ENCODE peak calls at places on chromosomes 7 and 10, in four cellular contexts. E is A549; C is hepatocyte; Q is CD4-positive, alpha-beta T cell. V is an unnamed sample.

GRCh38 chr7:101066858-101067227 is 18.4 kb upstream of the TRIM56 start:
- DNase-seq in Q (no peak), E (no peak), C (no peak), V (peak)

GRCh38 chr10:61438141-61438984 is 14.8 kb downstream of the TMEM26 start:
- DNase-seq in Q (no peak), C (no peak), E (no peak), V (peak)

GRCh38 chr7:51263631-51264484 is 52.8 kb downstream of the COBL start:
- DNase-seq in Q (no peak), C (peak), E (no peak), V (no peak)

GRCh38 chr7:2952316-2952715 is 91.4 kb downstream of the CARD11 start:
- DNase-seq in C (no peak), Q (no peak), E (no peak), V (no peak)

GRCh38 chr10:95560288-95561199 is 627 bp downstream of the SORBS1 start:
- DNase-seq in Q (peak), E (no peak), C (peak), V (peak)

GRCh38 chr7:145276118-145276517 is 440.3 kb upstream of the TPK1 start:
- DNase-seq in Q (no peak), C (no peak), E (no peak), V (no peak)

GRCh38 chr10:119480667-119481066 is 61.9 kb downstream of the RGS10 start:
- DNase-seq in C (no peak), E (no peak), Q (no peak), V (peak)

GRCh38 chr10:72784551-72785421 is 92.8 kb downstream of the MCU start:
- DNase-seq in C (peak), E (peak), Q (no peak), V (peak)

GRCh38 chr10:125057158-125058001 is 103.0 kb downstream of the CTBP2 start:
- DNase-seq in E (no peak), Q (no peak), C (peak), V (peak)

GRCh38 chr10:37263304-37263703 is 137.9 kb downstream of the ANKRD30A start:
- DNase-seq in E (peak), Q (no peak), C (no peak), V (peak)

GRCh38 chr7:106057962-106058901 is 53.9 kb downstream of the SYPL1 start:
- DNase-seq in C (no peak), E (no peak), Q (no peak), V (peak)

GRCh38 chr7:128835790-128836641 is 5.8 kb downstream of the FLNC start:
- DNase-seq in Q (no peak), E (no peak), C (no peak), V (no peak)

GRCh38 chr10:48331436-48331835 is 25.0 kb downstream of the MAPK8 start:
- DNase-seq in E (no peak), Q (no peak), C (no peak), V (no peak)

GRCh38 chr7:128392446-128393327 is 17.1 kb downstream of the IMPDH1 start:
- DNase-seq in E (no peak), C (no peak), Q (no peak), V (no peak)

GRCh38 chr10:82192665-82193064 is 317.7 kb downstream of the NRG3 start:
- DNase-seq in Q (no peak), E (no peak), C (no peak), V (no peak)

GRCh38 chr7:77736991-77737390 is 40.7 kb downstream of the RSBN1L start:
- DNase-seq in E (no peak), Q (no peak), C (no peak), V (no peak)
- H3K27ac ChIP-seq in E (no peak), Q (no peak), C (no peak), V (no peak)

DNA sequence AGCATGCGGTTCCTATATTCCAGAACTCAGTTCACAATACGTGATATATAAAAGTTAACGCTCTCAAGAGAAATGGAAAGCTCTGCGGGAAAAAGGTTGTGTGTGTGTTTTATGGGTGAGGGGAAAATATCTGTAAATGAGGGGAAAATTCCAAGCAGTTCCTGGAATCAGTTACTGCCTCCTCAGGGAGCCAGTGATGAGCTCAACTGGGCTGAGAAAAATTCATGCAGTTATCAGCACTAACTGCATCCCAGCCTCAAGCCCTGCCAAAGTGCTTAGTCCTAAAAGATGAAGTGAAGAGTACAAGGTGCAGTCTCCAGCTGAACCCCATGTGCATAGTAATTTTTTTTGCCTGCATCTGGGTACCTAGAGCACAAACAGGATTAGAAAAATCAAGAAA is 191.9 kb downstream of the CDK14 start:
- DNase-seq in E (no peak), Q (no peak), C (no peak), V (peak)
- H3K27ac ChIP-seq in E (no peak), Q (no peak), C (no peak), V (peak)

DNA sequence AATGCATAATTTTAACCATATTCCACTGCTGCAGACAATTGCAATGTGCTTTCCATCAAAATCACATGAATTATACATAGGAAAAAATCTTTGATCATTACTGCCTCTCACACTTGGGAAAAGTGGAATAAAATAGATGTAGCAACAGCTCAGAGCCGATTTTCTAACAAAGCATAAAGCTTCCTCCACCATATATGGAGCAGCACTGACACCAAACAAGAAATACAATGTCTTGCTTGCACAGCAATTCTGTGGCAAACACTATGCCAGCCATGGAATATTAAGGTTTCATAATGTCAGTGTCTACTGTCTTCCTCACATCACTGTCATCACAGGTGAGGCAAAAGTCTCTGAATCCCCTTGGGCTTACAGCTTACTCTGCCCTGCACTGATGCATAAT is 198.6 kb downstream of the CACNA2D1 start:
- DNase-seq in Q (no peak), C (no peak), E (no peak), V (no peak)
- H3K27ac ChIP-seq in Q (no peak), C (no peak), E (no peak), V (no peak)

GRCh38 chr10:100008142-100008522 is 1.6 kb downstream of the DNMBP start:
- DNase-seq in C (no peak), Q (no peak), E (no peak), V (no peak)

GRCh38 chr10:100006241-100006886 is 3.4 kb downstream of the DNMBP start:
- DNase-seq in Q (no peak), C (peak), E (peak), V (peak)

GRCh38 chr10:100008708-100009282 is 952 bp downstream of the DNMBP start:
- DNase-seq in C (no peak), Q (no peak), E (no peak), V (no peak)

GRCh38 chr10:100007239-100008141 is 2.3 kb downstream of the DNMBP start:
- DNase-seq in Q (no peak), E (no peak), C (no peak), V (no peak)

GRCh38 chr10:100004805-100005510 is 4.8 kb downstream of the DNMBP start:
- DNase-seq in C (no peak), Q (no peak), E (no peak), V (no peak)
- H3K27ac ChIP-seq in C (peak), Q (no peak), E (peak), V (peak)

GRCh38 chr10:79425074-79425532 is 20.3 kb downstream of the ZCCHC24 start:
- DNase-seq in E (no peak), Q (no peak), C (no peak), V (no peak)
- H3K27ac ChIP-seq in E (no peak), Q (no peak), C (peak), V (no peak)

DNA sequence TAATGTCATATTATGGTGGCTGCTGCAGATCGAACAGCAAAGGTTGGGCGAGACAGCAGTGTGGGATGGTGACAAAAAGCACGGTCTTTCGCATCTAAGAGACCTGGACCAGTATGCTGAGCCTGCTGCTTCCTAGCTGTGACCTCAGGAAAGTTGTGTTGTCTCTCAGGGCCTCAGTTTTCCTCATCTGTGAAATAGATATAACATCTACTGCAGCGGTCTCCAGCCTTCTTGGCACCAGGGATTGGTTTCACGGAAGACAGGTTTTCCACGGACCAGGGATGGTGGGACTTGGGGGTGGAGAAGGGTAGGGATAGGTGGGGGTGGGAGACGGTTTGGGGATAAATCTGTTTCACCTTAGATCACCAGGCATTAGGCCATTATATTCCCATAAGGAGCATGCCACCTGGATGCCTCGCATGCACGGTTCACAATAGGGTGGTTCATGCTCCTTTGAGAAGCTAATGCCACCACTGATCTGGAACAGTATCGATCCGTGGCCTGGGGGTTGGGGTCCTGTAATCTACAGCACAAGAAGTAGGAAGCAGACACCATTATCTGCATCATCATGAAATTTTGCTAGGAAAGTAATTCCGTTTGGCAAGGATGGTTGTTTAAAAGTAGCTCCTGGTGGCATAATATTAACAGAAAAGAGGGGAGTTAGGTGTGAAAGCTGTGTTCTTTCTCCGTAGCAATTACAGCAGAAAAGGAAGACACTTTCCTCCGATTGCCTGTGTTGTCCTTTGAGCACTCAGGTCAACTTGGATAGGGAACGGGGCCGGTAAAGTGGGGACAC is 10.8 kb downstream of the KLF6 start:
- DNase-seq in E (no peak), C (peak), Q (peak), V (no peak)
- H3K27ac ChIP-seq in E (peak), C (peak), Q (no peak), V (no peak)

GRCh38 chr10:121236621-121237020 is 361.6 kb downstream of the FGFR2 start:
- DNase-seq in Q (no peak), E (no peak), C (no peak), V (no peak)

GRCh38 chr10:121232494-121232893 is 365.8 kb downstream of the FGFR2 start:
- DNase-seq in E (no peak), C (no peak), Q (no peak), V (no peak)

GRCh38 chr10:121235692-121236091 is 362.6 kb downstream of the FGFR2 start:
- DNase-seq in E (no peak), Q (no peak), C (no peak), V (no peak)

DNA sequence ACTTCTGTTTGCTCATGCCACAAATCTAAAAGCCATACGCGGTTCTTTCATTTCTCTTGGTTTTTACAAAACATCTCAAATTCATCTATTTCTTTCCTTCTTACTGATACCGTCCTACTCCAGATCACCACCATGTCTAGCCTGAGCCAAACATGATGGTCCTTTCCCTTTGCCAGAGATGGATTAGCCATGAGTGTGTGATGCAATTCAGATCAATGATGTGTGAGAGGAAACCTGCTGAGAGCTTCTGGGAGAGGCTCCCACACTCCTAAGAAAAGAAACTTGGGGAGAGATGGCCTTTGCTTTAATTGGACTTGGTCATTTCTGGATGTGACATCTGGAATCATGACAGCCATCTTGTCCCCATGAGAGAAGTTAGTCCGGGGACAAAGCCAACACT is 367.2 kb downstream of the FGFR2 start:
- DNase-seq in Q (no peak), E (no peak), C (no peak), V (no peak)
- H3K27ac ChIP-seq in Q (no peak), E (no peak), C (no peak), V (no peak)

GRCh38 chr7:140005341-140005740 is 57.4 kb downstream of the PARP12 start:
- DNase-seq in E (no peak), C (no peak), Q (no peak), V (no peak)
- H3K27ac ChIP-seq in E (no peak), C (no peak), Q (no peak), V (no peak)

GRCh38 chr10:1173091-1173490 is 116.9 kb downstream of the WDR37 start:
- DNase-seq in Q (no peak), C (no peak), E (no peak), V (no peak)

GRCh38 chr10:1175956-1176565 is 119.9 kb downstream of the WDR37 start:
- DNase-seq in C (no peak), E (no peak), Q (no peak), V (no peak)

GRCh38 chr10:1171586-1171985 is 115.4 kb downstream of the WDR37 start:
- DNase-seq in Q (no peak), E (no peak), C (no peak), V (no peak)

GRCh38 chr10:1172256-1172975 is 116.2 kb downstream of the WDR37 start:
- DNase-seq in E (no peak), Q (no peak), C (no peak), V (no peak)

GRCh38 chr10:1174022-1174421 is 117.8 kb downstream of the WDR37 start:
- DNase-seq in C (no peak), Q (no peak), E (no peak), V (no peak)
- H3K27ac ChIP-seq in C (no peak), Q (no peak), E (no peak), V (no peak)

GRCh38 chr7:31076641-31077310 is 24.7 kb downstream of the ADCYAP1R1 start:
- DNase-seq in Q (no peak), E (no peak), C (no peak), V (no peak)

GRCh38 chr7:31074403-31074802 is 22.3 kb downstream of the ADCYAP1R1 start:
- DNase-seq in Q (no peak), C (no peak), E (no peak), V (no peak)

GRCh38 chr7:31076051-31076450 is 23.9 kb downstream of the ADCYAP1R1 start:
- DNase-seq in E (no peak), Q (no peak), C (no peak), V (no peak)

GRCh38 chr7:31073486-31074383 is 21.6 kb downstream of the ADCYAP1R1 start:
- DNase-seq in E (no peak), C (no peak), Q (no peak), V (no peak)

DNA sequence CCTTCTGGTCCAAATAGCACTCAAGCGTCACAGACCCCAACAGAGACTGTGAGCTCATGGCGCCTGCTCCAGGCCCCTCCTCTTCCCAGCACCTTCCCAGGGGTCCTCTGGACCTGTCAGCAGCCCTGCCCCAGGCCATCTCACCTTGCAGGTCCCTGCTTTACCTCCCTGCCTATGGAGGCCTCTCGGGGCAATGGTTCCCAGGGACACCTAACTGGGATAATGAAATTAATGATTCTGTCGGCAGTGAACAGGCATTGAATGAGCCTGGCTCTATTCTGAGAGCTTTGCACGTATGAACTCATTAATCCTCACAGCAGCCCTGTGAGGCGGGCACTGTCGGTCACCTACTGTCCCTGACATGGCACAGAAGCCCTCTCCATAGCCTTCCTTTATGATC is 22.9 kb downstream of the ADCYAP1R1 start:
- DNase-seq in E (no peak), Q (no peak), C (no peak), V (no peak)
- H3K27ac ChIP-seq in E (no peak), Q (no peak), C (no peak), V (no peak)

V was measured in A673.